ENCODE peak calls at places on chromosomes 5 and 9, in eight cellular contexts. Q is fibroblast of villous mesenchyme; X is astrocyte of the spinal cord; J is fibroblast of lung; V is small intestine; T is AG10803; P is effector memory CD4-positive, alpha-beta T cell; G is MM.1S. Z is an unnamed sample.

GRCh38 chr9:115717711-115718173 is 435.8 kb upstream of the PAPPA start:
- DNase-seq in Q (no peak), X (peak; percentile 66), J (peak; percentile 89), V (no peak), T (peak; percentile 98), P (no peak), G (no peak), Z (peak; percentile 45)

GRCh38 chr5:112978836-112979235 is 2.2 kb downstream of the DCP2 start:
- DNase-seq in Q (no peak), X (no peak), J (no peak), V (no peak), T (no peak), P (no peak), G (no peak), Z (no peak)

GRCh38 chr9:133679466-133680051 is 43.4 kb downstream of the DBH start:
- DNase-seq in Q (no peak), X (no peak), J (no peak), V (no peak), T (no peak), P (no peak), G (no peak), Z (no peak)

GRCh38 chr5:32233696-32234447 is 59.8 kb upstream of the GOLPH3 start:
- DNase-seq in Q (peak; percentile 74), X (peak; percentile 88), J (peak; percentile 89), V (no peak), T (peak; percentile 36), P (no peak), G (no peak), Z (peak; percentile 81)

GRCh38 chr9:4415281-4415680 is 75.0 kb upstream of the SLC1A1 start:
- DNase-seq in Q (no peak), X (no peak), J (no peak), V (no peak), T (peak; percentile 38), P (no peak), G (no peak), Z (no peak)

GRCh38 chr5:125349432-125349831 is 603.0 kb upstream of the ZNF608 start:
- DNase-seq in Q (peak; percentile 67), X (peak; percentile 41), J (peak; percentile 30), V (no peak), T (peak; percentile 66), P (no peak), G (no peak), Z (peak; percentile 89)

GRCh38 chr5:30849801-30850370 is 343.6 kb upstream of the CDH6 start:
- DNase-seq in Q (no peak), X (peak; percentile 98), J (peak; percentile 95), V (peak; percentile 19), T (no peak), P (no peak), G (no peak), Z (no peak)

GRCh38 chr5:34061993-34062392 is 19.0 kb upstream of the C1QTNF3 start:
- DNase-seq in Q (no peak), X (no peak), J (no peak), V (peak; percentile 54), T (no peak), P (no peak), G (no peak), Z (no peak)

GRCh38 chr5:159123700-159124099 is 24.0 kb upstream of the EBF1 start:
- DNase-seq in Q (no peak), X (no peak), J (no peak), V (no peak), T (no peak), P (no peak), G (peak; percentile 59), Z (no peak)

GRCh38 chr9:88447431-88447830 is 59.2 kb downstream of the SPIN1 start:
- DNase-seq in Q (no peak), X (no peak), J (no peak), V (no peak), T (no peak), P (no peak), G (no peak), Z (no peak)

GRCh38 chr5:157109744-157110143 is 900 bp upstream of the HAVCR2 start:
- DNase-seq in Q (no peak), X (no peak), J (no peak), V (peak; percentile 33), T (no peak), P (no peak), G (peak; percentile 65), Z (no peak)

GRCh38 chr5:149485655-149486615 is 65.3 kb downstream of the CSNK1A1 start:
- DNase-seq in Q (peak; percentile 99), X (peak; percentile 99), J (peak; percentile 100), V (peak; percentile 96), T (peak; percentile 100), P (no peak), G (no peak), Z (peak; percentile 99)
- H3K4me3 ChIP-seq in Q (no peak overlapping the region), X (no peak overlapping the region), J (no peak overlapping the region), V (no peak overlapping the region), T (no peak overlapping the region), P (no peak overlapping the region), G (no peak overlapping the region), Z (no peak overlapping the region)

GRCh38 chr5:181156758-181157157 is 9.4 kb downstream of the OR2V2 start:
- DNase-seq in Q (no peak), X (no peak), J (no peak), V (no peak), T (no peak), P (no peak), G (no peak), Z (no peak)

GRCh38 chr5:181158869-181159268 is 11.5 kb downstream of the OR2V2 start:
- DNase-seq in Q (no peak), X (no peak), J (no peak), V (no peak), T (no peak), P (no peak), G (no peak), Z (no peak)

GRCh38 chr5:181161534-181162175 is 14.3 kb downstream of the OR2V2 start:
- DNase-seq in Q (no peak), X (no peak), J (no peak), V (no peak), T (no peak), P (no peak), G (no peak), Z (no peak)

GRCh38 chr5:181160144-181160754 is 12.9 kb downstream of the OR2V2 start:
- DNase-seq in Q (peak; percentile 55), X (peak; percentile 52), J (peak; percentile 59), V (no peak), T (peak; percentile 53), P (peak; percentile 78), G (peak; percentile 66), Z (no peak)

GRCh38 chr5:181159286-181160143 is 12.1 kb downstream of the OR2V2 start:
- DNase-seq in Q (peak; percentile 76), X (peak; percentile 73), J (peak; percentile 48), V (peak; percentile 83), T (peak; percentile 71), P (peak; percentile 85), G (peak; percentile 79), Z (peak; percentile 91)
- H3K4me3 ChIP-seq in Q (no peak overlapping the region), X (no peak overlapping the region), J (no peak overlapping the region), V (no peak overlapping the region), T (peak overlapping the region; percentile 64), P (no peak overlapping the region), G (peak overlapping the region; percentile 63), Z (no peak overlapping the region)

GRCh38 chr5:60436518-60436917 is 263.4 kb downstream of the DEPDC1B start:
- DNase-seq in Q (no peak), X (no peak), J (peak; percentile 6), V (no peak), T (no peak), P (no peak), G (no peak), Z (no peak)
- H3K4me3 ChIP-seq in Q (no peak overlapping the region), X (no peak overlapping the region), J (no peak overlapping the region), V (no peak overlapping the region), T (no peak overlapping the region), P (no peak overlapping the region), G (no peak overlapping the region), Z (no peak overlapping the region)

GRCh38 chr5:122312670-122312988 is 592 bp downstream of the SNCAIP start:
- DNase-seq in Q (peak; percentile 36), X (peak; percentile 45), J (peak; percentile 51), V (no peak), T (no peak), P (no peak), G (no peak), Z (no peak)
- H3K4me3 ChIP-seq in Q (peak overlapping the region; percentile 75), X (peak overlapping the region; percentile 68), J (peak overlapping the region; percentile 67), V (peak overlapping the region; percentile 40), T (peak overlapping the region; percentile 67), P (no peak overlapping the region), G (peak overlapping the region; percentile 62), Z (peak overlapping the region; percentile 75)

DNA sequence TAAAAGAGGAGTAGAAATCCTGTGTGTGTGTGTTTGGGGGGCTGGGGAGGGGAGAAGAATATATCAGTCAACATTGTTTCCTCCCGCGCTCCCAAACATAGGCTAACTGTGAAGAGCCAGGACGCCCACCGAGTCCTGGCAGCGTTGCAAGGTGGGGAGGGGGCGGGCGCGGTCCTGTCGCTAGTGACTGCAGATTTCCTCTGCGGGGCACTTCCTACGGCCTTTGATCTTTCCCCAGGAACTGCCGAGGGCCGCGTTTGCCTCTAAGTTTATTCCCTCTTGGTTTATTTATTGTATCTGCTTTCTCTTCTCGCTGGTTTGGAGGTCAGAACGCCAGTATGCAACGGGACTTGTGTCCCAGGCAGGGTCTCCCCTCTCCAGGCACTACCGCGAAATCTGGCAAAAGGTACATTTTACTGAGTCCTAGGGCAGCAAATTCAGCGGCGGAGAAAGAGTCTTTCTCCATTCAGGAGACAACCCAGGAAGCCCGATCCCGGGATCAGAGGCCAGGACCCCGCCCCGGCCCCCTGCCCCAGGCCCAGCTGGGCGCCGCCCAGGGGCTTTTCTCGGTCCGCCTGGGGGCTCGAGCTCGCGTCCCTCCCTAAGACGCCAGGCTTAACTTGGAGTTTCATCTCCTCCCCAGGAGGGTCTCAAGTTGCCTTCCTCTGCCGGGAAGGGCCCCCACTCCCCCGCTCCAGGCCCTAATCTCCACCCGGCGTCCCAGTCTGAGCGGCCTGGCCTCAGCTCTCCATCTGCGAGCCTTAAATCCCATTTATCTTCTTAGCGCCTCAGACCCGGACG is 923 bp upstream of the EGFLAM start:
- DNase-seq in Q (no peak), X (no peak), J (no peak), V (no peak), T (no peak), P (no peak), G (no peak), Z (no peak)
- H3K4me3 ChIP-seq in Q (peak overlapping the region; percentile 70), X (no peak overlapping the region), J (no peak overlapping the region), V (no peak overlapping the region), T (no peak overlapping the region), P (no peak overlapping the region), G (no peak overlapping the region), Z (no peak overlapping the region)

GRCh38 chr9:123329329-123329955 is 26.6 kb upstream of the CRB2 start:
- DNase-seq in Q (no peak), X (no peak), J (no peak), V (peak; percentile 52), T (peak; percentile 39), P (no peak), G (peak; percentile 46), Z (no peak)
- H3K4me3 ChIP-seq in Q (no peak overlapping the region), X (no peak overlapping the region), J (no peak overlapping the region), V (no peak overlapping the region), T (no peak overlapping the region), P (no peak overlapping the region), G (no peak overlapping the region), Z (no peak overlapping the region)

Z was measured in foreskin fibroblast.